ENCODE peak calls at places on chromosomes 6 and 20, in four cellular contexts. N is nephron progenitor cell, H is activated T-cell treated with anti-CD3 and anti-CD28 coated beads for 4 hours, A is islet precursor cell. E is an unnamed sample.
A peak's percentile ranks its signal among the peaks of the same experiment; 100 is the strongest.

GRCh38 chr6:21873562-21873961 is 280.0 kb downstream of the SOX4 start:
- DNase-seq in H (no peak), N (no peak), A (no peak), E (no peak)

GRCh38 chr6:85364354-85364753 is 85.5 kb upstream of the NT5E start:
- DNase-seq in H (no peak), A (no peak), N (no peak), E (no peak)

GRCh38 chr6:54856137-54856536 is 9.6 kb downstream of the FAM83B start:
- DNase-seq in H (no peak), N (no peak), A (no peak), E (no peak)

GRCh38 chr6:18121580-18122127 is 823 bp downstream of the NHLRC1 start:
- DNase-seq in N (peak; percentile 12), H (no peak), A (no peak), E (no peak)

GRCh38 chr6:37865534-37865933 is 46.0 kb downstream of the ZFAND3 start:
- DNase-seq in A (no peak), H (no peak), N (no peak), E (no peak)

GRCh38 chr6:150072201-150072600 is 3.3 kb upstream of the ULBP3 start:
- DNase-seq in A (peak; percentile 96), N (no peak), H (no peak), E (peak; percentile 38)

GRCh38 chr20:37298190-37298939 is 8.9 kb downstream of the MANBAL start:
- DNase-seq in H (no peak), A (no peak), N (no peak), E (no peak)

GRCh38 chr6:118401325-118401998 is 146.6 kb upstream of the PLN start:
- DNase-seq in N (no peak), H (no peak), A (no peak), E (no peak)

GRCh38 chr20:48912065-48912464 is 9.4 kb upstream of the ARFGEF2 start:
- DNase-seq in N (no peak), A (no peak), H (no peak), E (no peak)

GRCh38 chr20:43379239-43379917 is 78.3 kb upstream of the SRSF6 start:
- DNase-seq in N (no peak), H (no peak), A (peak; percentile 70), E (no peak)

GRCh38 chr6:22306741-22307466 is 10.1 kb upstream of the PRL start:
- DNase-seq in H (no peak), A (no peak), N (no peak), E (no peak)

GRCh38 chr6:113857565-113858066 is 471 bp downstream of the MARCKS start:
- DNase-seq in N (peak; percentile 22), H (no peak), A (peak; percentile 56), E (no peak)

GRCh38 chr20:37627060-37627766 is 66.6 kb upstream of the CTNNBL1 start:
- DNase-seq in N (peak; percentile 88), A (peak; percentile 84), H (no peak), E (no peak)

GRCh38 chr6:119322715-119323350 is 26.7 kb downstream of the MAN1A1 start:
- DNase-seq in A (no peak), H (no peak), N (no peak), E (peak; percentile 17)

GRCh38 chr6:4908062-4908461 is 95.8 kb downstream of the RPP40 start:
- DNase-seq in N (no peak), H (no peak), A (no peak), E (no peak)

GRCh38 chr6:1176595-1176994 is 135.3 kb upstream of the FOXQ1 start:
- DNase-seq in N (no peak), A (no peak), H (no peak), E (no peak)

GRCh38 chr6:10386260-10386659 is 28.6 kb downstream of the TFAP2A start:
- DNase-seq in A (no peak), H (no peak), N (no peak), E (no peak)

GRCh38 chr6:29995346-29995777 is 53.0 kb downstream of the HLA-A start:
- DNase-seq in A (no peak), N (no peak), H (no peak), E (no peak)

GRCh38 chr6:131740161-131740560 is 29.3 kb upstream of the CTAGE9 start:
- DNase-seq in H (no peak), N (no peak), A (no peak), E (no peak)

GRCh38 chr6:5989141-5989723 is 17.5 kb downstream of the NRN1 start:
- DNase-seq in A (no peak), N (no peak), H (no peak), E (no peak)

GRCh38 chr20:40294747-40295146 is 394.3 kb downstream of the MAFB start:
- DNase-seq in N (no peak), H (no peak), A (no peak), E (no peak)

GRCh38 chr6:87700729-87701675 is 1.0 kb downstream of the AKIRIN2 start:
- DNase-seq in A (peak; percentile 81), N (peak; percentile 47), H (peak; percentile 11), E (no peak)

GRCh38 chr20:25549866-25550477 is 35.4 kb downstream of the NINL start:
- DNase-seq in H (no peak), A (no peak), N (no peak), E (no peak)

GRCh38 chr6:73076211-73076610 is 149.1 kb downstream of the KHDC1L start:
- DNase-seq in A (no peak), H (no peak), N (no peak), E (no peak)

GRCh38 chr20:53718142-53718481 is 124.5 kb upstream of the ZNF217 start:
- DNase-seq in H (no peak), A (no peak), N (no peak), E (no peak)

GRCh38 chr20:31446084-31446819 is 5.8 kb downstream of the DEFB123 start:
- DNase-seq in A (no peak), N (no peak), H (no peak), E (no peak)

GRCh38 chr20:58554541-58554940 is 39.3 kb upstream of the APCDD1L start:
- DNase-seq in N (no peak), A (peak; percentile 14), H (no peak), E (no peak)

GRCh38 chr6:128071212-128071611 is 170.4 kb upstream of the THEMIS start:
- DNase-seq in A (no peak), N (no peak), H (no peak), E (no peak)

GRCh38 chr6:135935951-135936601 is 84.6 kb downstream of the PDE7B start:
- DNase-seq in H (no peak), N (no peak), A (peak; percentile 71), E (no peak)

GRCh38 chr6:39530201-39530759 is 194.9 kb downstream of the KIF6 start:
- DNase-seq in A (peak; percentile 81), N (no peak), H (no peak), E (no peak)

GRCh38 chr6:78513856-78514255 is 353.5 kb upstream of the IRAK1BP1 start:
- DNase-seq in A (no peak), H (no peak), N (no peak), E (no peak)

GRCh38 chr6:34922177-34922663 is 33.2 kb downstream of the ANKS1A start:
- DNase-seq in N (no peak), A (peak; percentile 64), H (no peak), E (no peak)

GRCh38 chr6:33021917-33022316 is 12.5 kb upstream of the HLA-DOA start:
- DNase-seq in A (no peak), N (no peak), H (no peak), E (no peak)

GRCh38 chr6:44078795-44079671 is 48.2 kb downstream of the MRPL14 start:
- DNase-seq in H (peak; percentile 69), A (peak; percentile 88), N (peak; percentile 79), E (peak; percentile 47)

GRCh38 chr6:108167449-108167903 is 1.7 kb downstream of the NR2E1 start:
- DNase-seq in A (no peak), H (no peak), N (peak; percentile 36), E (no peak)

GRCh38 chr6:77106992-77107391 is 356.3 kb downstream of the HTR1B start:
- DNase-seq in N (no peak), H (no peak), A (no peak), E (no peak)

GRCh38 chr6:16669227-16669626 is 92.0 kb downstream of the ATXN1 start:
- DNase-seq in H (peak; percentile 65), A (no peak), N (no peak), E (peak; percentile 50)

GRCh38 chr6:111614833-111615582 is 9.3 kb upstream of the TRAF3IP2 start:
- DNase-seq in N (peak; percentile 51), H (no peak), A (peak; percentile 88), E (no peak)

GRCh38 chr6:160030103-160030502 is 61.2 kb downstream of the IGF2R start:
- DNase-seq in H (no peak), A (peak; percentile 90), N (peak; percentile 29), E (no peak)

E was measured in activated gamma-delta T cell treated with anti-CD3 and anti-CD28 coated beads, Interleukin-2, amount 50 U/mL, for 16 hours.